ENCODE peak calls at places on chromosomes 2 and 18, in ten cellular contexts. A, S, N, L, H, I, C, U, K and O are unnamed samples.

GRCh38 chr2:239745386-239745785 is 279.8 kb downstream of the NDUFA10 start:
- DNase-seq in A (no peak), S (no peak), N (no peak), L (no peak), H (no peak), I (no peak), C (no peak), U (no peak), K (no peak), O (no peak)

GRCh38 chr2:12379143-12379542 is 337.6 kb upstream of the TRIB2 start:
- DNase-seq in A (no peak), S (no peak), N (no peak), L (no peak), H (no peak), I (no peak), C (no peak), U (no peak), K (no peak), O (no peak)

GRCh38 chr2:96527052-96527964 is 9.2 kb upstream of the ARID5A start:
- DNase-seq in A (no peak), S (peak; percentile 28), N (peak; percentile 50), L (peak; percentile 33), H (no peak), I (peak; percentile 38), C (no peak), U (no peak), K (peak; percentile 76), O (peak; percentile 60)

GRCh38 chr2:86049529-86049928 is 56.2 kb downstream of the POLR1A start:
- DNase-seq in A (no peak), S (no peak), N (no peak), L (no peak), H (no peak), I (no peak), C (no peak), U (no peak), K (no peak), O (no peak)

GRCh38 chr2:71687412-71687811 is 234.1 kb downstream of the DYSF start:
- DNase-seq in A (no peak), S (no peak), N (no peak), L (no peak), H (no peak), I (no peak), C (no peak), U (no peak), K (no peak), O (no peak)

GRCh38 chr2:201267278-201268030 is 7.1 kb downstream of the CASP8 start:
- DNase-seq in A (no peak), S (no peak), N (no peak), L (no peak), H (no peak), I (no peak), C (no peak), U (no peak), K (no peak), O (no peak)

GRCh38 chr2:24861500-24861899 is 58.5 kb downstream of the ADCY3 start:
- DNase-seq in A (no peak), S (no peak), N (no peak), L (no peak), H (no peak), I (no peak), C (no peak), U (no peak), K (no peak), O (peak; percentile 50)

GRCh38 chr2:174553811-174554493 is 43.7 kb downstream of the WIPF1 start:
- DNase-seq in A (no peak), S (no peak), N (peak; percentile 52), L (no peak), H (no peak), I (no peak), C (no peak), U (peak; percentile 25), K (no peak), O (no peak)

GRCh38 chr2:8132371-8132831 is 549.5 kb upstream of the ID2 start:
- DNase-seq in A (no peak), S (no peak), N (no peak), L (peak; percentile 66), H (no peak), I (no peak), C (no peak), U (no peak), K (no peak), O (peak; percentile 24)

GRCh38 chr2:190443055-190443454 is 34.9 kb downstream of the MFSD6 start:
- DNase-seq in A (no peak), S (no peak), N (no peak), L (no peak), H (no peak), I (no peak), C (no peak), U (no peak), K (no peak), O (no peak)

GRCh38 chr2:32235315-32235714 is 29.4 kb downstream of the NLRC4 start:
- DNase-seq in A (no peak), S (no peak), N (no peak), L (no peak), H (no peak), I (no peak), C (no peak), U (no peak), K (peak; percentile 11), O (no peak)

GRCh38 chr2:8064608-8065007 is 617.2 kb upstream of the ID2 start:
- DNase-seq in A (no peak), S (no peak), N (no peak), L (no peak), H (no peak), I (no peak), C (no peak), U (no peak), K (no peak), O (no peak)

GRCh38 chr2:235005603-235006259 is 53.9 kb downstream of the SH3BP4 start:
- DNase-seq in A (no peak), S (peak; percentile 95), N (no peak), L (peak; percentile 55), H (no peak), I (peak; percentile 63), C (no peak), U (no peak), K (peak; percentile 88), O (peak; percentile 67)

GRCh38 chr2:183117226-183117625 is 7.0 kb upstream of the NUP35 start:
- DNase-seq in A (no peak), S (peak; percentile 37), N (no peak), L (no peak), H (no peak), I (no peak), C (no peak), U (no peak), K (no peak), O (no peak)

GRCh38 chr2:84676295-84676694 is 160.0 kb downstream of the DNAH6 start:
- DNase-seq in A (no peak), S (no peak), N (no peak), L (peak; percentile 71), H (no peak), I (no peak), C (no peak), U (no peak), K (no peak), O (no peak)

GRCh38 chr2:44218771-44219170 is 50.1 kb downstream of the PPM1B start:
- DNase-seq in A (no peak), S (no peak), N (no peak), L (no peak), H (no peak), I (no peak), C (no peak), U (no peak), K (no peak), O (no peak)

GRCh38 chr18:54775686-54776085 is 52.6 kb upstream of the RAB27B start:
- DNase-seq in A (no peak), S (peak; percentile 6), N (no peak), L (peak; percentile 90), H (peak; percentile 38), I (peak; percentile 91), C (no peak), U (no peak), K (no peak), O (no peak)

GRCh38 chr2:68155618-68156017 is 2.1 kb upstream of the PNO1 start:
- DNase-seq in A (no peak), S (no peak), N (no peak), L (no peak), H (no peak), I (no peak), C (no peak), U (no peak), K (no peak), O (no peak)

GRCh38 chr2:40997362-40997761 is 545.5 kb upstream of the SLC8A1 start:
- DNase-seq in A (no peak), S (no peak), N (no peak), L (no peak), H (no peak), I (no peak), C (no peak), U (no peak), K (no peak), O (no peak)

GRCh38 chr2:223674998-223675609 is 72.9 kb upstream of the SCG2 start:
- DNase-seq in A (no peak), S (no peak), N (no peak), L (peak; percentile 20), H (peak; percentile 64), I (peak; percentile 60), C (no peak), U (no peak), K (peak; percentile 19), O (no peak)

GRCh38 chr2:149598014-149598395 is 10.4 kb upstream of the MMADHC start:
- DNase-seq in A (no peak), S (no peak), N (no peak), L (peak; percentile 17), H (no peak), I (peak; percentile 37), C (no peak), U (no peak), K (no peak), O (no peak)

GRCh38 chr18:63025251-63025710 is 294.3 kb downstream of the BCL2 start:
- DNase-seq in A (no peak), S (peak; percentile 64), N (no peak), L (no peak), H (peak; percentile 10), I (no peak), C (no peak), U (no peak), K (peak; percentile 75), O (no peak)

GRCh38 chr2:26961603-26962184 is 8.7 kb upstream of the MAPRE3 start:
- DNase-seq in A (peak; percentile 72), S (peak; percentile 93), N (peak; percentile 68), L (peak; percentile 60), H (peak; percentile 85), I (peak; percentile 80), C (peak; percentile 72), U (no peak), K (peak; percentile 85), O (peak; percentile 77)

GRCh38 chr18:78703297-78703696 is 276.3 kb upstream of the SALL3 start:
- DNase-seq in A (no peak), S (no peak), N (no peak), L (no peak), H (no peak), I (no peak), C (no peak), U (no peak), K (no peak), O (no peak)

GRCh38 chr2:190407246-190407661 is 901 bp upstream of the MFSD6 start:
- DNase-seq in A (no peak), S (peak; percentile 75), N (peak; percentile 89), L (no peak), H (no peak), I (no peak), C (no peak), U (no peak), K (peak; percentile 52), O (no peak)

GRCh38 chr2:216502776-216503629 is 4.4 kb downstream of the RPL37A start:
- DNase-seq in A (no peak), S (no peak), N (no peak), L (no peak), H (no peak), I (no peak), C (no peak), U (no peak), K (no peak), O (no peak)

GRCh38 chr2:12050381-12050780 is 303.9 kb downstream of the LPIN1 start:
- DNase-seq in A (no peak), S (no peak), N (no peak), L (peak; percentile 75), H (no peak), I (peak; percentile 19), C (no peak), U (no peak), K (no peak), O (no peak)

GRCh38 chr2:17762457-17762856 is 8.5 kb downstream of the GEN1 start:
- DNase-seq in A (no peak), S (no peak), N (no peak), L (no peak), H (no peak), I (no peak), C (no peak), U (no peak), K (no peak), O (no peak)